ENCODE peak calls at places on chromosomes 4 and X, in eight cellular contexts. One of them, this sample, is unnamed.
A peak's percentile ranks its signal among the peaks of the same experiment; 100 is the strongest.

GRCh38 chrX:1507511-1508463 is 29.2 kb downstream of the P2RY8 start:
- DNase-seq in adrenal gland: no peak
- DNase-seq in effector memory CD4-positive, alpha-beta T cell: peak; percentile 32
- DNase-seq in body of pancreas: peak; percentile 33
- DNase-seq in lower lobe of right lung: peak; percentile 60
- DNase-seq in heart left ventricle: no peak
- DNase-seq in mesendoderm: no peak
- DNase-seq in DND-41: peak; percentile 48
- DNase-seq in this sample: no peak

GRCh38 chrX:147183161-147183560 is 368.6 kb upstream of the CXorf51A start:
- DNase-seq in adrenal gland: no peak
- DNase-seq in effector memory CD4-positive, alpha-beta T cell: no peak
- DNase-seq in body of pancreas: no peak
- DNase-seq in lower lobe of right lung: no peak
- DNase-seq in heart left ventricle: no peak
- DNase-seq in mesendoderm: no peak
- DNase-seq in DND-41: no peak
- DNase-seq in this sample: no peak

GRCh38 chr4:89268572-89269180 is 38.9 kb downstream of the GPRIN3 start:
- DNase-seq in adrenal gland: no peak
- DNase-seq in effector memory CD4-positive, alpha-beta T cell: no peak
- DNase-seq in body of pancreas: no peak
- DNase-seq in lower lobe of right lung: no peak
- DNase-seq in heart left ventricle: no peak
- DNase-seq in mesendoderm: no peak
- DNase-seq in DND-41: no peak
- DNase-seq in this sample: no peak

GRCh38 chrX:17024896-17025295 is 78.4 kb downstream of the REPS2 start:
- DNase-seq in adrenal gland: peak; percentile 34
- DNase-seq in effector memory CD4-positive, alpha-beta T cell: no peak
- DNase-seq in body of pancreas: peak; percentile 8
- DNase-seq in lower lobe of right lung: no peak
- DNase-seq in heart left ventricle: no peak
- DNase-seq in mesendoderm: peak; percentile 13
- DNase-seq in DND-41: peak; percentile 4
- DNase-seq in this sample: no peak

GRCh38 chrX:109952985-109953905 is 49.7 kb upstream of the TMEM164 start:
- DNase-seq in adrenal gland: no peak
- DNase-seq in effector memory CD4-positive, alpha-beta T cell: no peak
- DNase-seq in body of pancreas: no peak
- DNase-seq in lower lobe of right lung: no peak
- DNase-seq in heart left ventricle: no peak
- DNase-seq in mesendoderm: no peak
- DNase-seq in DND-41: no peak
- DNase-seq in this sample: no peak

GRCh38 chr4:43458293-43458692 is 565.8 kb downstream of the GRXCR1 start:
- DNase-seq in adrenal gland: no peak
- DNase-seq in effector memory CD4-positive, alpha-beta T cell: no peak
- DNase-seq in body of pancreas: no peak
- DNase-seq in lower lobe of right lung: no peak
- DNase-seq in heart left ventricle: no peak
- DNase-seq in mesendoderm: peak; percentile 10
- DNase-seq in DND-41: no peak
- DNase-seq in this sample: no peak

GRCh38 chr4:119833611-119834010 is 205.0 kb upstream of the PDE5A start:
- DNase-seq in adrenal gland: no peak
- DNase-seq in effector memory CD4-positive, alpha-beta T cell: no peak
- DNase-seq in body of pancreas: no peak
- DNase-seq in lower lobe of right lung: no peak
- DNase-seq in heart left ventricle: no peak
- DNase-seq in mesendoderm: no peak
- DNase-seq in DND-41: no peak
- DNase-seq in this sample: no peak

GRCh38 chr4:58074382-58074781 is 964.2 kb upstream of the IGFBP7 start:
- DNase-seq in adrenal gland: no peak
- DNase-seq in effector memory CD4-positive, alpha-beta T cell: no peak
- DNase-seq in body of pancreas: no peak
- DNase-seq in lower lobe of right lung: no peak
- DNase-seq in heart left ventricle: no peak
- DNase-seq in mesendoderm: no peak
- DNase-seq in DND-41: no peak
- DNase-seq in this sample: no peak

GRCh38 chr4:24091632-24092240 is 201.9 kb upstream of the PPARGC1A start:
- DNase-seq in adrenal gland: no peak
- DNase-seq in effector memory CD4-positive, alpha-beta T cell: no peak
- DNase-seq in body of pancreas: no peak
- DNase-seq in lower lobe of right lung: no peak
- DNase-seq in heart left ventricle: no peak
- DNase-seq in mesendoderm: no peak
- DNase-seq in DND-41: no peak
- DNase-seq in this sample: no peak

GRCh38 chr4:7370038-7370437 is 64.7 kb downstream of the PSAPL1 start:
- DNase-seq in adrenal gland: no peak
- DNase-seq in effector memory CD4-positive, alpha-beta T cell: no peak
- DNase-seq in body of pancreas: no peak
- DNase-seq in lower lobe of right lung: no peak
- DNase-seq in heart left ventricle: no peak
- DNase-seq in mesendoderm: no peak
- DNase-seq in DND-41: no peak
- DNase-seq in this sample: no peak

GRCh38 chr4:77818667-77819408 is at the start of gene CNOT6L:
- DNase-seq in adrenal gland: peak; percentile 74
- DNase-seq in effector memory CD4-positive, alpha-beta T cell: peak; percentile 75
- DNase-seq in body of pancreas: peak; percentile 79
- DNase-seq in lower lobe of right lung: peak; percentile 92
- DNase-seq in heart left ventricle: peak; percentile 84
- DNase-seq in mesendoderm: peak; percentile 53
- DNase-seq in DND-41: peak; percentile 76
- DNase-seq in this sample: peak; percentile 74

GRCh38 chr4:76620723-76621463 is 185.9 kb downstream of the SHROOM3 start:
- DNase-seq in adrenal gland: no peak
- DNase-seq in effector memory CD4-positive, alpha-beta T cell: no peak
- DNase-seq in body of pancreas: peak; percentile 66
- DNase-seq in lower lobe of right lung: no peak
- DNase-seq in heart left ventricle: no peak
- DNase-seq in mesendoderm: no peak
- DNase-seq in DND-41: no peak
- DNase-seq in this sample: no peak

GRCh38 chr4:8227771-8228318 is 28.8 kb downstream of the SH3TC1 start:
- DNase-seq in adrenal gland: no peak
- DNase-seq in effector memory CD4-positive, alpha-beta T cell: no peak
- DNase-seq in body of pancreas: no peak
- DNase-seq in lower lobe of right lung: no peak
- DNase-seq in heart left ventricle: no peak
- DNase-seq in mesendoderm: no peak
- DNase-seq in DND-41: no peak
- DNase-seq in this sample: no peak

GRCh38 chr4:4327652-4328121 is 37.6 kb downstream of the ZBTB49 start:
- DNase-seq in adrenal gland: peak; percentile 32
- DNase-seq in effector memory CD4-positive, alpha-beta T cell: no peak
- DNase-seq in body of pancreas: peak; percentile 15
- DNase-seq in lower lobe of right lung: peak; percentile 59
- DNase-seq in heart left ventricle: peak; percentile 55
- DNase-seq in mesendoderm: peak; percentile 91
- DNase-seq in DND-41: no peak
- DNase-seq in this sample: no peak

GRCh38 chr4:3251691-3252479 is 2.9 kb downstream of the MSANTD1 start:
- DNase-seq in adrenal gland: peak; percentile 5
- DNase-seq in effector memory CD4-positive, alpha-beta T cell: no peak
- DNase-seq in body of pancreas: no peak
- DNase-seq in lower lobe of right lung: peak; percentile 44
- DNase-seq in heart left ventricle: no peak
- DNase-seq in mesendoderm: no peak
- DNase-seq in DND-41: no peak
- DNase-seq in this sample: no peak

GRCh38 chrX:10017866-10018265 is 50.7 kb downstream of the CLDN34 start:
- DNase-seq in adrenal gland: no peak
- DNase-seq in effector memory CD4-positive, alpha-beta T cell: no peak
- DNase-seq in body of pancreas: no peak
- DNase-seq in lower lobe of right lung: no peak
- DNase-seq in heart left ventricle: no peak
- DNase-seq in mesendoderm: peak; percentile 76
- DNase-seq in DND-41: no peak
- DNase-seq in this sample: no peak

GRCh38 chr4:153438916-153439756 is 27.0 kb upstream of the TMEM131L start:
- DNase-seq in adrenal gland: no peak
- DNase-seq in effector memory CD4-positive, alpha-beta T cell: no peak
- DNase-seq in body of pancreas: no peak
- DNase-seq in lower lobe of right lung: no peak
- DNase-seq in heart left ventricle: no peak
- DNase-seq in mesendoderm: no peak
- DNase-seq in DND-41: peak; percentile 81
- DNase-seq in this sample: no peak
- H3K4me1 ChIP-seq in adrenal gland: no peaks in the 10 kb centered on the region
- H3K4me1 ChIP-seq in effector memory CD4-positive, alpha-beta T cell: peaks cover 12% of the 10 kb centered on the region
- H3K4me1 ChIP-seq in body of pancreas: peaks cover under 1% of the 10 kb centered on the region
- H3K4me1 ChIP-seq in lower lobe of right lung: peaks cover 4% of the 10 kb centered on the region
- H3K4me1 ChIP-seq in heart left ventricle: no peaks in the 10 kb centered on the region
- H3K4me1 ChIP-seq in mesendoderm: no peaks in the 10 kb centered on the region
- H3K4me1 ChIP-seq in DND-41: peaks cover 68% of the 10 kb centered on the region
- H3K4me1 ChIP-seq in this sample: no peaks in the 10 kb centered on the region

GRCh38 chrX:137548261-137548660 is 17.7 kb upstream of the ZIC3 start:
- DNase-seq in adrenal gland: no peak
- DNase-seq in effector memory CD4-positive, alpha-beta T cell: no peak
- DNase-seq in body of pancreas: no peak
- DNase-seq in lower lobe of right lung: no peak
- DNase-seq in heart left ventricle: no peak
- DNase-seq in mesendoderm: peak; percentile 26
- DNase-seq in DND-41: no peak
- DNase-seq in this sample: no peak

GRCh38 chrX:137549846-137550534 is 15.9 kb upstream of the ZIC3 start:
- DNase-seq in adrenal gland: no peak
- DNase-seq in effector memory CD4-positive, alpha-beta T cell: no peak
- DNase-seq in body of pancreas: no peak
- DNase-seq in lower lobe of right lung: no peak
- DNase-seq in heart left ventricle: no peak
- DNase-seq in mesendoderm: peak; percentile 45
- DNase-seq in DND-41: no peak
- DNase-seq in this sample: no peak

GRCh38 chrX:137549073-137549472 is 16.9 kb upstream of the ZIC3 start:
- DNase-seq in adrenal gland: no peak
- DNase-seq in effector memory CD4-positive, alpha-beta T cell: no peak
- DNase-seq in body of pancreas: no peak
- DNase-seq in lower lobe of right lung: no peak
- DNase-seq in heart left ventricle: no peak
- DNase-seq in mesendoderm: peak; percentile 45
- DNase-seq in DND-41: no peak
- DNase-seq in this sample: no peak

GRCh38 chrX:137545711-137546651 is 19.9 kb upstream of the ZIC3 start:
- DNase-seq in adrenal gland: no peak
- DNase-seq in effector memory CD4-positive, alpha-beta T cell: no peak
- DNase-seq in body of pancreas: no peak
- DNase-seq in lower lobe of right lung: no peak
- DNase-seq in heart left ventricle: no peak
- DNase-seq in mesendoderm: peak; percentile 50
- DNase-seq in DND-41: no peak
- DNase-seq in this sample: no peak

GRCh38 chrX:137547291-137547690 is 18.6 kb upstream of the ZIC3 start:
- DNase-seq in adrenal gland: no peak
- DNase-seq in effector memory CD4-positive, alpha-beta T cell: no peak
- DNase-seq in body of pancreas: no peak
- DNase-seq in lower lobe of right lung: no peak
- DNase-seq in heart left ventricle: no peak
- DNase-seq in mesendoderm: peak; percentile 27
- DNase-seq in DND-41: no peak
- DNase-seq in this sample: no peak
- H3K4me3 ChIP-seq in adrenal gland: no peak overlapping the region
- H3K4me3 ChIP-seq in effector memory CD4-positive, alpha-beta T cell: no peak overlapping the region
- H3K4me3 ChIP-seq in body of pancreas: no peak overlapping the region
- H3K4me3 ChIP-seq in lower lobe of right lung: no peak overlapping the region
- H3K4me3 ChIP-seq in heart left ventricle: no peak overlapping the region
- H3K4me3 ChIP-seq in mesendoderm: no peak overlapping the region
- H3K4me3 ChIP-seq in DND-41: no peak overlapping the region
- H3K4me3 ChIP-seq in this sample: no peak overlapping the region

GRCh38 chrX:47577424-47577823 is 4.8 kb upstream of the TIMP1 start:
- DNase-seq in adrenal gland: no peak
- DNase-seq in effector memory CD4-positive, alpha-beta T cell: no peak
- DNase-seq in body of pancreas: no peak
- DNase-seq in lower lobe of right lung: no peak
- DNase-seq in heart left ventricle: no peak
- DNase-seq in mesendoderm: no peak
- DNase-seq in DND-41: no peak
- DNase-seq in this sample: no peak
- H3K27me3 ChIP-seq in adrenal gland: no peaks in the 10 kb centered on the region
- H3K27me3 ChIP-seq in effector memory CD4-positive, alpha-beta T cell: no peaks in the 10 kb centered on the region
- H3K27me3 ChIP-seq in body of pancreas: no peaks in the 10 kb centered on the region
- H3K27me3 ChIP-seq in lower lobe of right lung: no peaks in the 10 kb centered on the region
- H3K27me3 ChIP-seq in heart left ventricle: peaks cover 6% of the 10 kb centered on the region
- H3K27me3 ChIP-seq in mesendoderm: no peaks in the 10 kb centered on the region
- H3K27me3 ChIP-seq in DND-41: no peaks in the 10 kb centered on the region
- H3K27me3 ChIP-seq in this sample: no peaks in the 10 kb centered on the region

GRCh38 chrX:13022926-13023325 is 21.5 kb downstream of the FAM9C start:
- DNase-seq in adrenal gland: no peak
- DNase-seq in effector memory CD4-positive, alpha-beta T cell: no peak
- DNase-seq in body of pancreas: no peak
- DNase-seq in lower lobe of right lung: no peak
- DNase-seq in heart left ventricle: no peak
- DNase-seq in mesendoderm: no peak
- DNase-seq in DND-41: no peak
- DNase-seq in this sample: no peak

GRCh38 chrX:13028871-13029336 is 15.5 kb downstream of the FAM9C start:
- DNase-seq in adrenal gland: no peak
- DNase-seq in effector memory CD4-positive, alpha-beta T cell: no peak
- DNase-seq in body of pancreas: no peak
- DNase-seq in lower lobe of right lung: no peak
- DNase-seq in heart left ventricle: no peak
- DNase-seq in mesendoderm: peak; percentile 88
- DNase-seq in DND-41: no peak
- DNase-seq in this sample: no peak

GRCh38 chrX:13023526-13024469 is 20.6 kb downstream of the FAM9C start:
- DNase-seq in adrenal gland: no peak
- DNase-seq in effector memory CD4-positive, alpha-beta T cell: no peak
- DNase-seq in body of pancreas: peak; percentile 11
- DNase-seq in lower lobe of right lung: no peak
- DNase-seq in heart left ventricle: no peak
- DNase-seq in mesendoderm: no peak
- DNase-seq in DND-41: no peak
- DNase-seq in this sample: no peak

GRCh38 chrX:13026877-13027652 is 17.4 kb downstream of the FAM9C start:
- DNase-seq in adrenal gland: no peak
- DNase-seq in effector memory CD4-positive, alpha-beta T cell: no peak
- DNase-seq in body of pancreas: no peak
- DNase-seq in lower lobe of right lung: no peak
- DNase-seq in heart left ventricle: no peak
- DNase-seq in mesendoderm: no peak
- DNase-seq in DND-41: peak; percentile 30
- DNase-seq in this sample: no peak

DNA sequence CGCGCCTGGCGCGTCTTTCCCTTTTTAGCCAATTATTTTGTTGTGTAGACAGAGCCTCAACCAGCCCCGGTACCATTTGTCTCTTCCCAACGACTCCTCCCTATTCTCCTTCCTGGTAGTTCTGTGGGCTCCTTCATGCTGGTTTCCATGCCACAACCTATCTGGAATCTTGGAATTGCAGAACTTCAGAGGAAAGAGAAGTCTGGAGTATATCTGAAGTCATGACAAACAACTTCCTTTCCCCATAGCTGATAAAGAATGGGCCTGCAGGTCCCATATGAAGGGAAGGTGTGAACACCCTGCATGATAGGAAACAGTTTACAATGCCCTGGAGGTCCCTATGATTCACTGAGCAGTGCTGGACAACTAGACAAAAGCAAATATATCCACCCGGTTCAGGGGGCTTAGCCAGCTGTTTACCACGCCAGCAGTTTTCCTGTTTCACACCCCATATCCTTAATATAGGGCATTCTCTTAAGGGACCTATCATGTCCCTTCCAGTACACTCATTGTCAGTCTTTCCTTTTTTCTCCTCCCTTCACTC is 19.4 kb downstream of the FAM9C start:
- DNase-seq in adrenal gland: no peak
- DNase-seq in effector memory CD4-positive, alpha-beta T cell: no peak
- DNase-seq in body of pancreas: no peak
- DNase-seq in lower lobe of right lung: no peak
- DNase-seq in heart left ventricle: no peak
- DNase-seq in mesendoderm: peak; percentile 61
- DNase-seq in DND-41: no peak
- DNase-seq in this sample: no peak
- H3K4me1 ChIP-seq in adrenal gland: no peaks in the 10 kb centered on the region
- H3K4me1 ChIP-seq in effector memory CD4-positive, alpha-beta T cell: peaks cover 39% of the 10 kb centered on the region
- H3K4me1 ChIP-seq in body of pancreas: peaks cover 23% of the 10 kb centered on the region
- H3K4me1 ChIP-seq in lower lobe of right lung: peaks cover 15% of the 10 kb centered on the region
- H3K4me1 ChIP-seq in heart left ventricle: peaks cover 16% of the 10 kb centered on the region
- H3K4me1 ChIP-seq in mesendoderm: no peaks in the 10 kb centered on the region
- H3K4me1 ChIP-seq in DND-41: peaks cover 45% of the 10 kb centered on the region
- H3K4me1 ChIP-seq in this sample: no peaks in the 10 kb centered on the region

This sample was measured in uterus.